ENCODE peak calls at places on chromosomes 1 and 21, in six cellular contexts. Y, U, F, I, K and M are unnamed samples.

GRCh38 chr1:76234061-76234460 is 159.5 kb downstream of the ST6GALNAC3 start:
- DNase-seq in Y (no peak), U (no peak), F (no peak), I (no peak), K (no peak), M (no peak)

GRCh38 chr1:153678519-153679336 is at the start of gene NPR1:
- DNase-seq in Y (no peak), U (no peak), F (no peak), I (peak), K (peak), M (peak)

GRCh38 chr21:35853321-35853922 is 206.9 kb downstream of the SETD4 start:
- DNase-seq in Y (no peak), U (no peak), F (no peak), I (no peak), K (peak), M (no peak)

GRCh38 chr1:230851291-230851691 is 17.0 kb downstream of the C1orf198 start:
- DNase-seq in Y (no peak), U (no peak), F (no peak), I (no peak), K (no peak), M (no peak)

GRCh38 chr1:100769323-100769722 is 49.8 kb downstream of the VCAM1 start:
- DNase-seq in Y (no peak), U (no peak), F (no peak), I (no peak), K (no peak), M (no peak)

GRCh38 chr1:168947039-168947438 is 159.5 kb upstream of the ATP1B1 start:
- DNase-seq in Y (no peak), U (no peak), F (no peak), I (peak), K (no peak), M (no peak)

GRCh38 chr1:61388586-61388985 is 306.2 kb downstream of the NFIA start:
- DNase-seq in Y (no peak), U (no peak), F (no peak), I (no peak), K (peak), M (no peak)

GRCh38 chr21:14737278-14737677 is 191.2 kb upstream of the SAMSN1 start:
- DNase-seq in Y (no peak), U (no peak), F (no peak), I (no peak), K (peak), M (peak)

GRCh38 chr1:103561612-103562395 is 9.6 kb upstream of the AMY2B start:
- DNase-seq in Y (no peak), U (no peak), F (no peak), I (no peak), K (no peak), M (no peak)

GRCh38 chr1:220498188-220498587 is 29.7 kb upstream of the MARK1 start:
- DNase-seq in Y (no peak), U (no peak), F (no peak), I (no peak), K (no peak), M (no peak)

GRCh38 chr1:81021134-81021533 is 779.6 kb upstream of the ADGRL2 start:
- DNase-seq in Y (no peak), U (no peak), F (no peak), I (no peak), K (no peak), M (no peak)

GRCh38 chr1:114510235-114511047 is 562 bp downstream of the TRIM33 start:
- DNase-seq in Y (peak), U (peak), F (peak), I (peak), K (peak), M (peak)

GRCh38 chr1:2431503-2431902 is 19.1 kb upstream of the PEX10 start:
- DNase-seq in Y (no peak), U (no peak), F (no peak), I (no peak), K (no peak), M (no peak)

GRCh38 chr1:32353886-32354570 is 8.3 kb downstream of the FAM229A start:
- DNase-seq in Y (no peak), U (no peak), F (no peak), I (peak), K (peak), M (peak)

GRCh38 chr1:67827688-67828087 is 5.6 kb downstream of the GNG12 start:
- DNase-seq in Y (no peak), U (no peak), F (no peak), I (no peak), K (no peak), M (no peak)

GRCh38 chr1:54287176-54287650 is 87.2 kb downstream of the MRPL37 start:
- DNase-seq in Y (peak), U (peak), F (peak), I (peak), K (peak), M (peak)

GRCh38 chr1:153474349-153474748 is 13.9 kb upstream of the S100A7 start:
- DNase-seq in Y (no peak), U (no peak), F (no peak), I (no peak), K (no peak), M (no peak)

GRCh38 chr1:244460195-244460594 is 878 bp upstream of the CATSPERE start:
- DNase-seq in Y (no peak), U (no peak), F (no peak), I (no peak), K (no peak), M (peak)

GRCh38 chr1:71755441-71755840 is 526.9 kb downstream of the NEGR1 start:
- DNase-seq in Y (no peak), U (no peak), F (no peak), I (no peak), K (no peak), M (no peak)

GRCh38 chr1:66250483-66250882 is 283.5 kb upstream of the SGIP1 start:
- DNase-seq in Y (no peak), U (no peak), F (no peak), I (no peak), K (no peak), M (no peak)

GRCh38 chr1:216554934-216555333 is 131.7 kb upstream of the USH2A start:
- DNase-seq in Y (no peak), U (no peak), F (no peak), I (no peak), K (no peak), M (no peak)

GRCh38 chr1:29396438-29397255 is 160.3 kb downstream of the PTPRU start:
- DNase-seq in Y (no peak), U (no peak), F (no peak), I (no peak), K (no peak), M (no peak)

GRCh38 chr1:228149341-228150020 is at the start of gene GJC2:
- DNase-seq in Y (no peak), U (no peak), F (peak), I (no peak), K (no peak), M (no peak)

GRCh38 chr1:209723265-209723664 is 18.6 kb downstream of the HSD11B1 start:
- DNase-seq in Y (no peak), U (no peak), F (no peak), I (no peak), K (no peak), M (no peak)

GRCh38 chr1:154831470-154831869 is 38.6 kb downstream of the KCNN3 start:
- DNase-seq in Y (no peak), U (no peak), F (no peak), I (no peak), K (peak), M (no peak)

GRCh38 chr1:29209173-29209572 is 21.6 kb downstream of the MECR start:
- DNase-seq in Y (no peak), U (no peak), F (no peak), I (no peak), K (no peak), M (no peak)

GRCh38 chr1:1110561-1110971 is 5.3 kb downstream of the C1orf159 start:
- DNase-seq in Y (no peak), U (no peak), F (no peak), I (no peak), K (no peak), M (no peak)

GRCh38 chr1:203120325-203121138 is 7.0 kb upstream of the ADORA1 start:
- DNase-seq in Y (no peak), U (no peak), F (no peak), I (no peak), K (no peak), M (no peak)

GRCh38 chr1:32666866-32667566 is 16.0 kb downstream of the RBBP4 start:
- DNase-seq in Y (no peak), U (no peak), F (no peak), I (no peak), K (no peak), M (peak)

GRCh38 chr1:75074719-75075395 is 59.3 kb upstream of the LHX8 start:
- DNase-seq in Y (no peak), U (no peak), F (no peak), I (no peak), K (no peak), M (no peak)

GRCh38 chr1:125066385-125066784 is 3881.6 kb downstream of the SRGAP2C start:
- DNase-seq in Y (no peak), U (no peak), F (no peak), I (no peak), K (no peak), M (no peak)

GRCh38 chr1:207844374-207844773 is 66.6 kb downstream of the CD34 start:
- DNase-seq in Y (no peak), U (no peak), F (no peak), I (peak), K (no peak), M (no peak)

GRCh38 chr1:212540031-212540430 is 68.5 kb upstream of the ATF3 start:
- DNase-seq in Y (no peak), U (no peak), F (no peak), I (no peak), K (no peak), M (no peak)

GRCh38 chr1:167060141-167061072 is 29.8 kb downstream of the GPA33 start:
- DNase-seq in Y (no peak), U (no peak), F (no peak), I (no peak), K (no peak), M (no peak)

GRCh38 chr1:65172936-65173335 is 24.9 kb downstream of the AK4 start:
- DNase-seq in Y (no peak), U (no peak), F (no peak), I (no peak), K (no peak), M (no peak)

GRCh38 chr1:52195161-52195560 is 53.3 kb downstream of the ZFYVE9 start:
- DNase-seq in Y (no peak), U (no peak), F (no peak), I (no peak), K (no peak), M (no peak)

GRCh38 chr1:55214214-55214902 is 806 bp downstream of the USP24 start:
- DNase-seq in Y (no peak), U (peak), F (no peak), I (peak), K (peak), M (peak)

GRCh38 chr1:212686069-212686468 is 13.6 kb downstream of the BATF3 start:
- DNase-seq in Y (no peak), U (no peak), F (no peak), I (no peak), K (no peak), M (no peak)

GRCh38 chr21:41370840-41371697 is 9.2 kb downstream of the MX2 start:
- DNase-seq in Y (no peak), U (no peak), F (no peak), I (peak), K (no peak), M (no peak)

GRCh38 chr1:25811384-25812082 is 8.2 kb upstream of the MTFR1L start:
- DNase-seq in Y (no peak), U (no peak), F (no peak), I (no peak), K (no peak), M (no peak)

GRCh38 chr1:25809929-25810328 is 9.8 kb upstream of the MTFR1L start:
- DNase-seq in Y (no peak), U (no peak), F (no peak), I (no peak), K (no peak), M (no peak)

GRCh38 chr1:25808481-25809244 is 8.7 kb downstream of the SELENON start:
- DNase-seq in Y (no peak), U (no peak), F (no peak), I (no peak), K (no peak), M (no peak)

GRCh38 chr1:25809283-25809926 is 9.4 kb downstream of the SELENON start:
- DNase-seq in Y (peak), U (no peak), F (no peak), I (no peak), K (no peak), M (no peak)

DNA sequence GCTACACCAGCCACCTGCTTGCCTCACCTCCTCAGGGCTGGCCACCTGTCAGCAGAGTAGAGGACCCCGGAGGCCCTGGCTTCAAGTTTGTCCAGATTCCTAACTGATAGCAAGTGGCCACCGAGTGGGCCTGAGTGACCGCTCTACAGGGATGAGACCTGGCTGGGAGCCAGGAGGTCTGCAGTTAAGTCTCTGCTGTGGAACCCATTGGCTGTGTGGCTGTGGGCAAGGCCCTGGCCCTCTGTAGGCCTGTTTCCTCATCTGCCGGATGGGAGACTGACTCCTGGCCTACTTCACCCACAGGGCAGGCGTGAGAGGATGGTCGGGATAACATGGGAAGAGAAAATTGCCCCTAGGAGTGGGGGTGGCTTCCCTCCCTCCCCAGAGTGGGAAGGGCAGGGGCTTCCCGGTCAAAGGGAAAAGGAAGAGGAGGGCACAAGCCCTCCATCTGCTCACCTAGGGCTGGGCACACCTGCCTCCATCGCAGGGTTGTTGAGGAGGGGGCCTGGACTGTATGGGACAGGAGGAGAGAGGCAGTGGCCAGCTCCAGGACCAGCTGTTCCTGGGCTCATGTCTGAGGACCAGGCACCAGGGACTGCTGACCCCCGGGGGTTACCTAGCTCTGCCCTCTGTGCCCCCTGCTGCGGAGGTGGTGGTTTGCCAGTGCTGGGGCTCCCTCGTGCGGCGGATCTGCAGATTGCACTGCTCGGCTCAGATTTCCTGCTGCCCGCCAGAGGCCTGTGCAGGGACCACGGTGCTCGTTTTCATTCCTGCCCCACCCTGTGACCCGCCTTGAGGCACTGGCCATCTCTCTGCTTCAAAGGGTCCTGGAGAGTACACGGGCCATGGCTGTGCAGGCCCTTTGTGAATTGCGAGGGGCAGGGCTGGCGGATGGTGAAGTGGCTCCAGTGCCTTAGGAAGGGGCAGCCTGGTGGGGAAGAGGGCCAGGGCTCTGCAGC is 9.1 kb upstream of the MTFR1L start:
- DNase-seq in Y (peak), U (peak), F (peak), I (peak), K (peak), M (no peak)
- TF ChIP-seq POLR2A in Y (no peak), U (no peak), F (no peak), I (no peak), K (no peak), M (no peak)

DNA sequence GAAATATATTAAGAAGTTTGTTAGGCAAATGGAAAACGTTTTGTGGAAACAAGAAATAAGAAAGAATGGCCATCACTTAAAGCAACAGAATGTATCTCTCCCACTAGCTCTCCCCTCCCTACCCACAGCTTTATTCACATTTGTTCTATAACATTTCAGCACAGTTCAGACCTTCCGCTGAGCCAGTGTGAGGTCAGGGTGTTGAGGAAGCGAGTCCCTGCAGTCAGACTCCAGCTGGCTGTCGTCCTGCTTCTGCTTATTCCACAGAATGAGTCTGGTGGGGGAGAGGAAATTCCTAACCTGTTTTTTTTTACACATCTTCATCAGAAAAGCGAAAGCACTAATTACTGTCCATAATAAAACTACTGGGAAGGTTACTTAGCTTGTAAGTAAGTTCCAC is 39.1 kb downstream of the MRPL39 start:
- DNase-seq in Y (no peak), U (no peak), F (no peak), I (peak), K (peak), M (no peak)
- TF ChIP-seq POLR2A in Y (no peak), U (peak), F (no peak), I (no peak), K (no peak), M (no peak)

GRCh38 chr1:59699227-59699847 is 115.4 kb upstream of the HOOK1 start:
- DNase-seq in Y (no peak), U (no peak), F (peak), I (peak), K (peak), M (peak)
- TF ChIP-seq POLR2A in Y (no peak), U (no peak), F (no peak), I (no peak), K (no peak), M (no peak)

GRCh38 chr1:184724843-184725242 is 29.8 kb downstream of the EDEM3 start:
- DNase-seq in Y (no peak), U (no peak), F (no peak), I (no peak), K (no peak), M (no peak)
- TF ChIP-seq POLR2A in Y (no peak), U (no peak), F (no peak), I (no peak), K (no peak), M (no peak)

DNA sequence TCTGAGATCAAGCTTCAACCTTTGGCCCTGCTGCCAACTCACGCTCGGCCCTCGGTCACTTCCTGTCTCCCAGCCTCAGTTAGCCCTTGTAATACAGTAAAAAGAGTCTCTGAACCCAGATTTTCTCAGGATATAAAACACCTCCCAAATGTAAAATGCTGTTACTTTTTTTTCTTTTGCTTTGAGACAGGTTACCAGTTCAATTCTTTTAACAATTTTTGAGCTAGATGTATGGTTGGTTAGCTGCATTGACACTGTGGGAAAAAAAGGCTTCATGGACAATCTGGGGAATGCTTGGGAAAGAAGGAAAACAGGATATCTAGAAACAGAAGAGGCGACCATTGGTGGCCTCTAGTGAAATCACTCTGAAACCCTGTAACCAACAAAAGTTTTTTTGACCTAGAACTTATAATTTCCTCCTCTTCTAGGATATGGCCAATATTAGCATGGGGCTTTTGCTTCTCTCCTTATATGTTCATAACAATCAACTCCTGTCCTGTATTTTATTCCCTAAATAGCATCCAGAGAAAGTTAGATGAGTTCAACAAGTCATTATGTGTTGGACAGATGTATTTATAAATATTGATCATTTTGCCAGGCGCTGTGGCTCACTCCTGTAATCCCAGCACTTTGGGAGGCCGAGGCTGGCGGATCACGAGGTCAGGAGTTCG is 1.3 kb downstream of the CMPK1 start:
- DNase-seq in Y (no peak), U (no peak), F (no peak), I (no peak), K (peak), M (no peak)
- TF ChIP-seq POLR2A in Y (no peak), U (peak), F (no peak), I (no peak), K (no peak), M (no peak)

DNA sequence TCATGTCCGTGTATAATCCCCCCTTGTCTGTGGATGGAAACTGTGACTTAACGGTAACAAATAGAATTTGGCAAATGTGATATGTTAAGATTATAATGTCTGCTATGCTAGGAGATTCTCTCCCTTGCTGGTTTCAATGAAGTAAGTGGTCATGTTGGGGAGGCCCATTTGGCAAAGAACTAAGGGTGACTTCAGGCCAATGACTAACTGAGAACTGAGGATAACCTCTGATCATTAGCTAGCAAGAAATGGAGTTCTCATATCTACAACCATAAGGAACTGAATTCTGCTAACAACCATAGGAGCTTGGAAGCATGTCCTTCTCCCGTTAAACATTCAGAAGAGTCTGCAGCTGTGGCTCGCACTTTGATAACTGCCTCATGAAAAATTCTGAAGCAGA is 2.3 kb downstream of the IFI44L start:
- DNase-seq in Y (no peak), U (no peak), F (no peak), I (no peak), K (no peak), M (no peak)
- TF ChIP-seq POLR2A in Y (no peak), U (no peak), F (no peak), I (no peak), K (no peak), M (no peak)

GRCh38 chr1:235328271-235329138 is at the start of gene GGPS1:
- DNase-seq in Y (peak), U (peak), F (peak), I (peak), K (peak), M (peak)
- TF ChIP-seq POLR2A in Y (peak), U (peak), F (peak), I (peak), K (peak), M (peak)